ENCODE peak calls at places on chromosomes 3 and 15, in nine cellular contexts. P is cardiac fibroblast, X is right cardiac atrium, J is ovary, R is foreskin fibroblast, Q is cardiac muscle cell, Y is bronchial epithelial cell, S is choroid plexus epithelial cell, E is pancreas. U is an unnamed sample.
A peak's percentile ranks its signal among the peaks of the same experiment; 100 is the strongest.

GRCh38 chr3:64209866-64210609 is 15.2 kb downstream of the PRICKLE2 start:
- DNase-seq in P (peak; percentile 71), X (peak; percentile 94), J (peak; percentile 73), R (peak; percentile 73), Q (no peak), Y (no peak), S (no peak), E (peak; percentile 60), U (peak; percentile 47)

GRCh38 chr3:59772416-59773408 is 722.9 kb upstream of the CFAP20DC start:
- DNase-seq in P (no peak), X (no peak), J (no peak), R (no peak), Q (peak; percentile 41), Y (no peak), S (no peak), E (no peak), U (no peak)

GRCh38 chr15:72229947-72230196 is 1.1 kb downstream of the PKM start:
- DNase-seq in P (no peak), X (no peak), J (no peak), R (no peak), Q (no peak), Y (no peak), S (peak; percentile 11), E (no peak), U (no peak)

GRCh38 chr3:182683335-182684257 is 109.7 kb upstream of the ATP11B start:
- DNase-seq in P (peak; percentile 81), X (no peak), J (peak; percentile 50), R (peak; percentile 82), Q (peak; percentile 82), Y (peak; percentile 77), S (peak; percentile 85), E (no peak), U (peak; percentile 83)

GRCh38 chr15:33125883-33126535 is 68.5 kb downstream of the FMN1 start:
- DNase-seq in P (no peak), X (no peak), J (no peak), R (no peak), Q (no peak), Y (no peak), S (no peak), E (no peak), U (no peak)

GRCh38 chr15:77042955-77043920 is 27.7 kb downstream of the TSPAN3 start:
- DNase-seq in P (no peak), X (no peak), J (no peak), R (no peak), Q (no peak), Y (no peak), S (no peak), E (no peak), U (no peak)

GRCh38 chr15:64583983-64584382 is 123.6 kb downstream of the ZNF609 start:
- DNase-seq in P (no peak), X (no peak), J (no peak), R (no peak), Q (no peak), Y (no peak), S (no peak), E (no peak), U (no peak)

GRCh38 chr3:28765194-28765593 is 416.6 kb upstream of the AZI2 start:
- DNase-seq in P (no peak), X (no peak), J (no peak), R (no peak), Q (no peak), Y (no peak), S (no peak), E (no peak), U (no peak)

GRCh38 chr15:39920510-39921273 is 626 bp upstream of the GPR176 start:
- DNase-seq in P (peak; percentile 75), X (peak; percentile 92), J (peak; percentile 85), R (peak; percentile 95), Q (peak; percentile 77), Y (peak; percentile 49), S (peak; percentile 76), E (peak; percentile 89), U (peak; percentile 77)

GRCh38 chr15:69609176-69609575 is 156.6 kb downstream of the RPLP1 start:
- DNase-seq in P (peak; percentile 62), X (no peak), J (no peak), R (no peak), Q (no peak), Y (no peak), S (peak; percentile 88), E (no peak), U (peak; percentile 58)

GRCh38 chr3:157695586-157695985 is 192.4 kb upstream of the VEPH1 start:
- DNase-seq in P (peak; percentile 5), X (no peak), J (no peak), R (peak; percentile 37), Q (no peak), Y (no peak), S (no peak), E (no peak), U (no peak)

GRCh38 chr3:81465510-81465909 is 295.9 kb downstream of the GBE1 start:
- DNase-seq in P (peak; percentile 57), X (no peak), J (no peak), R (peak; percentile 24), Q (no peak), Y (peak; percentile 6), S (no peak), E (no peak), U (peak; percentile 32)

GRCh38 chr3:142998439-142998838 is 2.9 kb upstream of the U2SURP start:
- DNase-seq in P (peak; percentile 50), X (no peak), J (no peak), R (peak; percentile 59), Q (no peak), Y (no peak), S (no peak), E (no peak), U (no peak)

GRCh38 chr3:107421170-107421792 is 44.0 kb downstream of the CCDC54 start:
- DNase-seq in P (peak; percentile 85), X (no peak), J (no peak), R (peak; percentile 78), Q (peak; percentile 72), Y (peak; percentile 75), S (peak; percentile 89), E (no peak), U (peak; percentile 77)

GRCh38 chr3:85475346-85475745 is 516.6 kb downstream of the CADM2 start:
- DNase-seq in P (peak; percentile 6), X (no peak), J (no peak), R (peak; percentile 8), Q (no peak), Y (peak; percentile 59), S (peak; percentile 5), E (no peak), U (no peak)

GRCh38 chr15:56718560-56718959 is 14.7 kb downstream of the ZNF280D start:
- DNase-seq in P (no peak), X (no peak), J (no peak), R (no peak), Q (no peak), Y (no peak), S (no peak), E (no peak), U (no peak)
- H3K4me3 ChIP-seq in P (no peak overlapping the region), X (no peak overlapping the region), J (no peak overlapping the region), R (no peak overlapping the region), Q (no peak overlapping the region), Y (no peak overlapping the region), S (no peak overlapping the region), E (no peak overlapping the region), U (no peak overlapping the region)

GRCh38 chr15:35252351-35252865 is 167.3 kb upstream of the NANOGP8 start:
- DNase-seq in P (no peak), X (no peak), J (no peak), R (peak; percentile 57), Q (no peak), Y (no peak), S (no peak), E (no peak), U (no peak)

GRCh38 chr15:35256141-35256540 is 171.0 kb upstream of the NANOGP8 start:
- DNase-seq in P (no peak), X (no peak), J (no peak), R (no peak), Q (no peak), Y (no peak), S (no peak), E (no peak), U (no peak)

GRCh38 chr15:35256555-35256954 is 171.5 kb upstream of the NANOGP8 start:
- DNase-seq in P (peak; percentile 23), X (no peak), J (no peak), R (peak; percentile 73), Q (no peak), Y (peak; percentile 91), S (peak; percentile 43), E (no peak), U (no peak)

GRCh38 chr15:35254052-35254451 is 169.0 kb upstream of the NANOGP8 start:
- DNase-seq in P (no peak), X (no peak), J (no peak), R (no peak), Q (no peak), Y (no peak), S (no peak), E (no peak), U (no peak)
- H3K4me3 ChIP-seq in P (no peak overlapping the region), X (no peak overlapping the region), J (no peak overlapping the region), R (no peak overlapping the region), Q (no peak overlapping the region), Y (no peak overlapping the region), S (no peak overlapping the region), E (no peak overlapping the region), U (no peak overlapping the region)

GRCh38 chr3:55476515-55476914 is 10.6 kb downstream of the WNT5A start:
- DNase-seq in P (peak; percentile 93), X (no peak), J (no peak), R (peak; percentile 93), Q (no peak), Y (peak; percentile 80), S (peak; percentile 91), E (no peak), U (peak; percentile 94)
- H3K4me3 ChIP-seq in P (no peak overlapping the region), X (no peak overlapping the region), J (no peak overlapping the region), R (peak overlapping the region; percentile 73), Q (no peak overlapping the region), Y (no peak overlapping the region), S (no peak overlapping the region), E (no peak overlapping the region), U (peak overlapping the region; percentile 73)

GRCh38 chr3:43583481-43583880 is 38.3 kb downstream of the ANO10 start:
- DNase-seq in P (no peak), X (no peak), J (no peak), R (no peak), Q (no peak), Y (no peak), S (no peak), E (no peak), U (no peak)
- H3K4me3 ChIP-seq in P (no peak overlapping the region), X (no peak overlapping the region), J (no peak overlapping the region), R (no peak overlapping the region), Q (no peak overlapping the region), Y (no peak overlapping the region), S (no peak overlapping the region), E (no peak overlapping the region), U (no peak overlapping the region)

U was measured in astrocyte of the spinal cord.